ENCODE peak calls at places on chromosomes 4 and X, in six cellular contexts. One of them, this sample, is unnamed.

GRCh38 chr4:69600013-69600412 is 39.4 kb downstream of the UGT2A2 start:
- DNase-seq in G401: no peak
- DNase-seq in mucosa of descending colon: no peak
- DNase-seq in AML-193: no peak
- DNase-seq in foreskin keratinocyte: no peak
- DNase-seq in stimulated activated CD8-positive, alpha-beta memory T cell treated with anti-CD3 and anti-CD28 coated beads, Interleukin-15, amount 100 ng/mL, for 1 hour: no peak
- DNase-seq in this sample: no peak

GRCh38 chr4:173367285-173367684 is 3.5 kb upstream of the SAP30 start:
- DNase-seq in G401: peak; percentile 28
- DNase-seq in mucosa of descending colon: no peak
- DNase-seq in AML-193: no peak
- DNase-seq in foreskin keratinocyte: peak; percentile 39
- DNase-seq in stimulated activated CD8-positive, alpha-beta memory T cell treated with anti-CD3 and anti-CD28 coated beads, Interleukin-15, amount 100 ng/mL, for 1 hour: no peak
- DNase-seq in this sample: no peak

GRCh38 chrX:50073601-50074000 is 127.2 kb downstream of the AKAP4 start:
- DNase-seq in G401: no peak
- DNase-seq in mucosa of descending colon: no peak
- DNase-seq in AML-193: no peak
- DNase-seq in foreskin keratinocyte: no peak
- DNase-seq in stimulated activated CD8-positive, alpha-beta memory T cell treated with anti-CD3 and anti-CD28 coated beads, Interleukin-15, amount 100 ng/mL, for 1 hour: no peak
- DNase-seq in this sample: no peak

GRCh38 chrX:153474718-153475117 is 4.3 kb upstream of the HAUS7 start:
- DNase-seq in G401: no peak
- DNase-seq in mucosa of descending colon: peak; percentile 43
- DNase-seq in AML-193: no peak
- DNase-seq in foreskin keratinocyte: no peak
- DNase-seq in stimulated activated CD8-positive, alpha-beta memory T cell treated with anti-CD3 and anti-CD28 coated beads, Interleukin-15, amount 100 ng/mL, for 1 hour: no peak
- DNase-seq in this sample: peak; percentile 43

GRCh38 chrX:71095971-71096701 is 485 bp downstream of the FOXO4 start:
- DNase-seq in G401: no peak
- DNase-seq in mucosa of descending colon: peak; percentile 43
- DNase-seq in AML-193: peak; percentile 36
- DNase-seq in foreskin keratinocyte: no peak
- DNase-seq in stimulated activated CD8-positive, alpha-beta memory T cell treated with anti-CD3 and anti-CD28 coated beads, Interleukin-15, amount 100 ng/mL, for 1 hour: no peak
- DNase-seq in this sample: no peak

GRCh38 chrX:20265726-20266681 is 705 bp downstream of the RPS6KA3 start:
- DNase-seq in G401: peak; percentile 33
- DNase-seq in mucosa of descending colon: peak; percentile 55
- DNase-seq in AML-193: no peak
- DNase-seq in foreskin keratinocyte: no peak
- DNase-seq in stimulated activated CD8-positive, alpha-beta memory T cell treated with anti-CD3 and anti-CD28 coated beads, Interleukin-15, amount 100 ng/mL, for 1 hour: no peak
- DNase-seq in this sample: no peak

GRCh38 chrX:106246511-106246910 is 78.4 kb downstream of the PWWP3B start:
- DNase-seq in G401: no peak
- DNase-seq in mucosa of descending colon: no peak
- DNase-seq in AML-193: no peak
- DNase-seq in foreskin keratinocyte: peak; percentile 65
- DNase-seq in stimulated activated CD8-positive, alpha-beta memory T cell treated with anti-CD3 and anti-CD28 coated beads, Interleukin-15, amount 100 ng/mL, for 1 hour: no peak
- DNase-seq in this sample: no peak

GRCh38 chrX:138877746-138878145 is 166.2 kb upstream of the FGF13 start:
- DNase-seq in G401: no peak
- DNase-seq in mucosa of descending colon: no peak
- DNase-seq in AML-193: no peak
- DNase-seq in foreskin keratinocyte: peak; percentile 85
- DNase-seq in stimulated activated CD8-positive, alpha-beta memory T cell treated with anti-CD3 and anti-CD28 coated beads, Interleukin-15, amount 100 ng/mL, for 1 hour: no peak
- DNase-seq in this sample: no peak

GRCh38 chr4:157781361-157781760 is 391.5 kb downstream of the GASK1B start:
- DNase-seq in G401: no peak
- DNase-seq in mucosa of descending colon: no peak
- DNase-seq in AML-193: no peak
- DNase-seq in foreskin keratinocyte: no peak
- DNase-seq in stimulated activated CD8-positive, alpha-beta memory T cell treated with anti-CD3 and anti-CD28 coated beads, Interleukin-15, amount 100 ng/mL, for 1 hour: no peak
- DNase-seq in this sample: no peak

GRCh38 chr4:112895785-112896184 is 153.7 kb upstream of the ANK2 start:
- DNase-seq in G401: peak; percentile 37
- DNase-seq in mucosa of descending colon: no peak
- DNase-seq in AML-193: no peak
- DNase-seq in foreskin keratinocyte: peak; percentile 63
- DNase-seq in stimulated activated CD8-positive, alpha-beta memory T cell treated with anti-CD3 and anti-CD28 coated beads, Interleukin-15, amount 100 ng/mL, for 1 hour: no peak
- DNase-seq in this sample: no peak

GRCh38 chrX:150872773-150873336 is 25.6 kb downstream of the CD99L2 start:
- DNase-seq in G401: no peak
- DNase-seq in mucosa of descending colon: no peak
- DNase-seq in AML-193: no peak
- DNase-seq in foreskin keratinocyte: no peak
- DNase-seq in stimulated activated CD8-positive, alpha-beta memory T cell treated with anti-CD3 and anti-CD28 coated beads, Interleukin-15, amount 100 ng/mL, for 1 hour: no peak
- DNase-seq in this sample: no peak

GRCh38 chr4:163382178-163382869 is 38.6 kb downstream of the NPY5R start:
- DNase-seq in G401: no peak
- DNase-seq in mucosa of descending colon: no peak
- DNase-seq in AML-193: no peak
- DNase-seq in foreskin keratinocyte: no peak
- DNase-seq in stimulated activated CD8-positive, alpha-beta memory T cell treated with anti-CD3 and anti-CD28 coated beads, Interleukin-15, amount 100 ng/mL, for 1 hour: no peak
- DNase-seq in this sample: no peak

GRCh38 chr4:128812360-128812958 is 3.0 kb downstream of the JADE1 start:
- DNase-seq in G401: peak; percentile 56
- DNase-seq in mucosa of descending colon: peak; percentile 63
- DNase-seq in AML-193: peak; percentile 49
- DNase-seq in foreskin keratinocyte: peak; percentile 71
- DNase-seq in stimulated activated CD8-positive, alpha-beta memory T cell treated with anti-CD3 and anti-CD28 coated beads, Interleukin-15, amount 100 ng/mL, for 1 hour: peak; percentile 4
- DNase-seq in this sample: peak; percentile 35

GRCh38 chr4:80173387-80173786 is 23.9 kb upstream of the PRDM8 start:
- DNase-seq in G401: no peak
- DNase-seq in mucosa of descending colon: no peak
- DNase-seq in AML-193: peak; percentile 17
- DNase-seq in foreskin keratinocyte: peak; percentile 81
- DNase-seq in stimulated activated CD8-positive, alpha-beta memory T cell treated with anti-CD3 and anti-CD28 coated beads, Interleukin-15, amount 100 ng/mL, for 1 hour: no peak
- DNase-seq in this sample: no peak

GRCh38 chrX:16643160-16643559 is 6.8 kb upstream of the S100G start:
- DNase-seq in G401: no peak
- DNase-seq in mucosa of descending colon: no peak
- DNase-seq in AML-193: no peak
- DNase-seq in foreskin keratinocyte: peak; percentile 89
- DNase-seq in stimulated activated CD8-positive, alpha-beta memory T cell treated with anti-CD3 and anti-CD28 coated beads, Interleukin-15, amount 100 ng/mL, for 1 hour: no peak
- DNase-seq in this sample: no peak

GRCh38 chr4:113145519-113146291 is 96.3 kb downstream of the ANK2 start:
- DNase-seq in G401: peak; percentile 67
- DNase-seq in mucosa of descending colon: no peak
- DNase-seq in AML-193: no peak
- DNase-seq in foreskin keratinocyte: no peak
- DNase-seq in stimulated activated CD8-positive, alpha-beta memory T cell treated with anti-CD3 and anti-CD28 coated beads, Interleukin-15, amount 100 ng/mL, for 1 hour: no peak
- DNase-seq in this sample: no peak

GRCh38 chr4:129064717-129065116 is 28.6 kb downstream of the SCLT1 start:
- DNase-seq in G401: no peak
- DNase-seq in mucosa of descending colon: no peak
- DNase-seq in AML-193: no peak
- DNase-seq in foreskin keratinocyte: no peak
- DNase-seq in stimulated activated CD8-positive, alpha-beta memory T cell treated with anti-CD3 and anti-CD28 coated beads, Interleukin-15, amount 100 ng/mL, for 1 hour: no peak
- DNase-seq in this sample: no peak

GRCh38 chr4:111475001-111475400 is 670.3 kb upstream of the FAM241A start:
- DNase-seq in G401: peak; percentile 5
- DNase-seq in mucosa of descending colon: peak; percentile 56
- DNase-seq in AML-193: no peak
- DNase-seq in foreskin keratinocyte: peak; percentile 42
- DNase-seq in stimulated activated CD8-positive, alpha-beta memory T cell treated with anti-CD3 and anti-CD28 coated beads, Interleukin-15, amount 100 ng/mL, for 1 hour: no peak
- DNase-seq in this sample: no peak

GRCh38 chr4:48129307-48130014 is 4.6 kb downstream of the TXK start:
- DNase-seq in G401: no peak
- DNase-seq in mucosa of descending colon: peak; percentile 58
- DNase-seq in AML-193: no peak
- DNase-seq in foreskin keratinocyte: no peak
- DNase-seq in stimulated activated CD8-positive, alpha-beta memory T cell treated with anti-CD3 and anti-CD28 coated beads, Interleukin-15, amount 100 ng/mL, for 1 hour: no peak
- DNase-seq in this sample: no peak

GRCh38 chrX:31590581-31591113 is 518.8 kb upstream of the FTHL17 start:
- DNase-seq in G401: no peak
- DNase-seq in mucosa of descending colon: no peak
- DNase-seq in AML-193: no peak
- DNase-seq in foreskin keratinocyte: no peak
- DNase-seq in stimulated activated CD8-positive, alpha-beta memory T cell treated with anti-CD3 and anti-CD28 coated beads, Interleukin-15, amount 100 ng/mL, for 1 hour: no peak
- DNase-seq in this sample: no peak

GRCh38 chr4:133555671-133556070 is 406.6 kb downstream of the PCDH10 start:
- DNase-seq in G401: no peak
- DNase-seq in mucosa of descending colon: no peak
- DNase-seq in AML-193: no peak
- DNase-seq in foreskin keratinocyte: no peak
- DNase-seq in stimulated activated CD8-positive, alpha-beta memory T cell treated with anti-CD3 and anti-CD28 coated beads, Interleukin-15, amount 100 ng/mL, for 1 hour: no peak
- DNase-seq in this sample: no peak

GRCh38 chr4:7342223-7342576 is 92.5 kb downstream of the PSAPL1 start:
- DNase-seq in G401: no peak
- DNase-seq in mucosa of descending colon: no peak
- DNase-seq in AML-193: no peak
- DNase-seq in foreskin keratinocyte: no peak
- DNase-seq in stimulated activated CD8-positive, alpha-beta memory T cell treated with anti-CD3 and anti-CD28 coated beads, Interleukin-15, amount 100 ng/mL, for 1 hour: no peak
- DNase-seq in this sample: no peak

GRCh38 chr4:110624016-110624770 is 1.3 kb upstream of the PITX2 start:
- DNase-seq in G401: no peak
- DNase-seq in mucosa of descending colon: no peak
- DNase-seq in AML-193: no peak
- DNase-seq in foreskin keratinocyte: peak; percentile 36
- DNase-seq in stimulated activated CD8-positive, alpha-beta memory T cell treated with anti-CD3 and anti-CD28 coated beads, Interleukin-15, amount 100 ng/mL, for 1 hour: no peak
- DNase-seq in this sample: no peak

GRCh38 chr4:85792576-85792975 is 317.6 kb downstream of the ARHGAP24 start:
- DNase-seq in G401: no peak
- DNase-seq in mucosa of descending colon: no peak
- DNase-seq in AML-193: no peak
- DNase-seq in foreskin keratinocyte: no peak
- DNase-seq in stimulated activated CD8-positive, alpha-beta memory T cell treated with anti-CD3 and anti-CD28 coated beads, Interleukin-15, amount 100 ng/mL, for 1 hour: no peak
- DNase-seq in this sample: no peak

GRCh38 chrX:2451456-2452316 is 49.1 kb downstream of the DHRSX start:
- DNase-seq in G401: peak; percentile 17
- DNase-seq in mucosa of descending colon: no peak
- DNase-seq in AML-193: no peak
- DNase-seq in foreskin keratinocyte: peak; percentile 26
- DNase-seq in stimulated activated CD8-positive, alpha-beta memory T cell treated with anti-CD3 and anti-CD28 coated beads, Interleukin-15, amount 100 ng/mL, for 1 hour: no peak
- DNase-seq in this sample: no peak

GRCh38 chr4:56786955-56787354 is 34.5 kb downstream of the SPINK2 start:
- DNase-seq in G401: no peak
- DNase-seq in mucosa of descending colon: peak; percentile 69
- DNase-seq in AML-193: no peak
- DNase-seq in foreskin keratinocyte: no peak
- DNase-seq in stimulated activated CD8-positive, alpha-beta memory T cell treated with anti-CD3 and anti-CD28 coated beads, Interleukin-15, amount 100 ng/mL, for 1 hour: no peak
- DNase-seq in this sample: peak; percentile 28

GRCh38 chr4:112279025-112279881 is 6.5 kb downstream of the TIFA start:
- DNase-seq in G401: no peak
- DNase-seq in mucosa of descending colon: no peak
- DNase-seq in AML-193: peak; percentile 41
- DNase-seq in foreskin keratinocyte: no peak
- DNase-seq in stimulated activated CD8-positive, alpha-beta memory T cell treated with anti-CD3 and anti-CD28 coated beads, Interleukin-15, amount 100 ng/mL, for 1 hour: no peak
- DNase-seq in this sample: no peak

GRCh38 chr4:170769857-170770256 is 680.1 kb upstream of the AADAT start:
- DNase-seq in G401: no peak
- DNase-seq in mucosa of descending colon: no peak
- DNase-seq in AML-193: no peak
- DNase-seq in foreskin keratinocyte: peak; percentile 45
- DNase-seq in stimulated activated CD8-positive, alpha-beta memory T cell treated with anti-CD3 and anti-CD28 coated beads, Interleukin-15, amount 100 ng/mL, for 1 hour: no peak
- DNase-seq in this sample: no peak

GRCh38 chr4:5027366-5027765 is 8.1 kb upstream of the CYTL1 start:
- DNase-seq in G401: no peak
- DNase-seq in mucosa of descending colon: no peak
- DNase-seq in AML-193: no peak
- DNase-seq in foreskin keratinocyte: no peak
- DNase-seq in stimulated activated CD8-positive, alpha-beta memory T cell treated with anti-CD3 and anti-CD28 coated beads, Interleukin-15, amount 100 ng/mL, for 1 hour: no peak
- DNase-seq in this sample: peak; percentile 2

GRCh38 chr4:69095301-69095731 is 958 bp upstream of the UGT2B7 start:
- DNase-seq in G401: no peak
- DNase-seq in mucosa of descending colon: no peak
- DNase-seq in AML-193: no peak
- DNase-seq in foreskin keratinocyte: peak; percentile 78
- DNase-seq in stimulated activated CD8-positive, alpha-beta memory T cell treated with anti-CD3 and anti-CD28 coated beads, Interleukin-15, amount 100 ng/mL, for 1 hour: no peak
- DNase-seq in this sample: no peak

GRCh38 chr4:121977251-121978168 is 25.6 kb upstream of the TRPC3 start:
- DNase-seq in G401: no peak
- DNase-seq in mucosa of descending colon: no peak
- DNase-seq in AML-193: no peak
- DNase-seq in foreskin keratinocyte: peak; percentile 13
- DNase-seq in stimulated activated CD8-positive, alpha-beta memory T cell treated with anti-CD3 and anti-CD28 coated beads, Interleukin-15, amount 100 ng/mL, for 1 hour: no peak
- DNase-seq in this sample: no peak

GRCh38 chrX:74232859-74233258 is 71.1 kb upstream of the ZCCHC13 start:
- DNase-seq in G401: peak; percentile 30
- DNase-seq in mucosa of descending colon: no peak
- DNase-seq in AML-193: peak; percentile 10
- DNase-seq in foreskin keratinocyte: peak; percentile 12
- DNase-seq in stimulated activated CD8-positive, alpha-beta memory T cell treated with anti-CD3 and anti-CD28 coated beads, Interleukin-15, amount 100 ng/mL, for 1 hour: no peak
- DNase-seq in this sample: no peak

GRCh38 chr4:42673084-42673429 is 16.2 kb upstream of the ATP8A1 start:
- DNase-seq in G401: peak; percentile 24
- DNase-seq in mucosa of descending colon: no peak
- DNase-seq in AML-193: peak; percentile 11
- DNase-seq in foreskin keratinocyte: peak; percentile 35
- DNase-seq in stimulated activated CD8-positive, alpha-beta memory T cell treated with anti-CD3 and anti-CD28 coated beads, Interleukin-15, amount 100 ng/mL, for 1 hour: no peak
- DNase-seq in this sample: peak; percentile 61

GRCh38 chr4:38384962-38385285 is 279.1 kb upstream of the KLF3 start:
- DNase-seq in G401: no peak
- DNase-seq in mucosa of descending colon: no peak
- DNase-seq in AML-193: no peak
- DNase-seq in foreskin keratinocyte: no peak
- DNase-seq in stimulated activated CD8-positive, alpha-beta memory T cell treated with anti-CD3 and anti-CD28 coated beads, Interleukin-15, amount 100 ng/mL, for 1 hour: no peak
- DNase-seq in this sample: no peak

GRCh38 chr4:88179261-88179660 is 20.8 kb upstream of the ABCG2 start:
- DNase-seq in G401: no peak
- DNase-seq in mucosa of descending colon: no peak
- DNase-seq in AML-193: no peak
- DNase-seq in foreskin keratinocyte: peak; percentile 91
- DNase-seq in stimulated activated CD8-positive, alpha-beta memory T cell treated with anti-CD3 and anti-CD28 coated beads, Interleukin-15, amount 100 ng/mL, for 1 hour: no peak
- DNase-seq in this sample: no peak

GRCh38 chr4:86452323-86452995 is 92.6 kb upstream of the MAPK10 start:
- DNase-seq in G401: no peak
- DNase-seq in mucosa of descending colon: no peak
- DNase-seq in AML-193: no peak
- DNase-seq in foreskin keratinocyte: no peak
- DNase-seq in stimulated activated CD8-positive, alpha-beta memory T cell treated with anti-CD3 and anti-CD28 coated beads, Interleukin-15, amount 100 ng/mL, for 1 hour: no peak
- DNase-seq in this sample: no peak

GRCh38 chr4:126851391-126851790 is 781.4 kb upstream of the INTU start:
- DNase-seq in G401: no peak
- DNase-seq in mucosa of descending colon: no peak
- DNase-seq in AML-193: no peak
- DNase-seq in foreskin keratinocyte: no peak
- DNase-seq in stimulated activated CD8-positive, alpha-beta memory T cell treated with anti-CD3 and anti-CD28 coated beads, Interleukin-15, amount 100 ng/mL, for 1 hour: no peak
- DNase-seq in this sample: no peak